ENCODE peak calls at places on chromosomes 13 and 19, in six cellular contexts. A, J, U, C, P and S are unnamed samples.

GRCh38 chr19:3003046-3003445 is 25.7 kb downstream of the TLE6 start:
- DNase-seq in A (no peak), J (no peak), U (no peak), C (no peak), P (no peak), S (no peak)

GRCh38 chr13:92175330-92175729 is 776.9 kb downstream of the GPC5 start:
- DNase-seq in A (no peak), J (peak), U (peak), C (peak), P (no peak), S (peak)

GRCh38 chr13:63190742-63191141 is 1775.1 kb upstream of the PCDH20 start:
- DNase-seq in A (no peak), J (peak), U (no peak), C (no peak), P (no peak), S (peak)

GRCh38 chr13:59750860-59751259 is 412.9 kb downstream of the DIAPH3 start:
- DNase-seq in A (no peak), J (peak), U (peak), C (no peak), P (no peak), S (peak)

GRCh38 chr13:85597790-85598500 is 201.3 kb downstream of the SLITRK6 start:
- DNase-seq in A (no peak), J (no peak), U (no peak), C (no peak), P (no peak), S (no peak)

GRCh38 chr13:114115191-114115671 is 17.2 kb downstream of the RASA3 start:
- DNase-seq in A (no peak), J (peak), U (peak), C (no peak), P (peak), S (no peak)

GRCh38 chr19:34350161-34350561 is 14.8 kb upstream of the GPI start:
- DNase-seq in A (no peak), J (no peak), U (no peak), C (no peak), P (no peak), S (no peak)

GRCh38 chr13:97030705-97031452 is 36.6 kb upstream of the OXGR1 start:
- DNase-seq in A (no peak), J (peak), U (peak), C (no peak), P (no peak), S (no peak)

GRCh38 chr13:113861433-113862030 is 2.3 kb downstream of the GAS6 start:
- DNase-seq in A (no peak), J (no peak), U (no peak), C (no peak), P (peak), S (no peak)

GRCh38 chr19:30997222-30997621 is 352.0 kb downstream of the TSHZ3 start:
- DNase-seq in A (no peak), J (no peak), U (no peak), C (no peak), P (no peak), S (no peak)

GRCh38 chr13:98103531-98103930 is 39.4 kb upstream of the FARP1 start:
- DNase-seq in A (no peak), J (no peak), U (no peak), C (no peak), P (no peak), S (no peak)

GRCh38 chr13:50829896-50830295 is 13.6 kb downstream of the DLEU7 start:
- DNase-seq in A (no peak), J (peak), U (no peak), C (no peak), P (no peak), S (no peak)

GRCh38 chr13:109790071-109790470 is 3.7 kb upstream of the IRS2 start:
- DNase-seq in A (no peak), J (peak), U (no peak), C (no peak), P (no peak), S (no peak)

GRCh38 chr19:49469828-49470614 is 4.0 kb upstream of the FLT3LG start:
- DNase-seq in A (no peak), J (no peak), U (no peak), C (no peak), P (peak), S (no peak)

GRCh38 chr13:52615817-52616216 is 26.4 kb upstream of the HNRNPA1L2 start:
- DNase-seq in A (no peak), J (no peak), U (no peak), C (no peak), P (no peak), S (no peak)

GRCh38 chr19:1259873-1260748 is 9.0 kb upstream of the CIRBP start:
- DNase-seq in A (no peak), J (no peak), U (no peak), C (no peak), P (no peak), S (no peak)

GRCh38 chr19:3683405-3683865 is 16.8 kb downstream of the PIP5K1C start:
- DNase-seq in A (no peak), J (peak), U (peak), C (no peak), P (no peak), S (no peak)

GRCh38 chr13:36358352-36358751 is 12.2 kb upstream of the SPART start:
- DNase-seq in A (no peak), J (no peak), U (no peak), C (no peak), P (no peak), S (peak)

GRCh38 chr13:65830411-65831172 is 1399.5 kb downstream of the PCDH9 start:
- DNase-seq in A (no peak), J (no peak), U (no peak), C (no peak), P (no peak), S (peak)